ENCODE peak calls at places on chromosomes 13 and 19, in six cellular contexts. One of them, this sample, is unnamed.

GRCh38 chr13:29801737-29802305 is 48.6 kb downstream of the UBL3 start:
- DNase-seq in GM12878: no peak
- DNase-seq in GM12891: no peak
- DNase-seq in H1: no peak
- DNase-seq in K562: no peak
- DNase-seq in HepG2: no peak
- DNase-seq in this sample: no peak

GRCh38 chr19:53823380-53824120 is 564 bp downstream of the NLRP12 start:
- DNase-seq in HepG2: no peak
- DNase-seq in GM12878: no peak
- DNase-seq in H1: no peak
- DNase-seq in K562: peak
- DNase-seq in GM12891: no peak
- DNase-seq in this sample: no peak

GRCh38 chr13:91111476-91112190 is 235.9 kb upstream of the MIR17HG start:
- DNase-seq in K562: no peak
- DNase-seq in GM12891: no peak
- DNase-seq in HepG2: no peak
- DNase-seq in H1: no peak
- DNase-seq in GM12878: no peak
- DNase-seq in this sample: no peak

GRCh38 chr13:110421696-110422395 is 114.8 kb downstream of the COL4A2 start:
- DNase-seq in GM12891: no peak
- DNase-seq in K562: no peak
- DNase-seq in GM12878: no peak
- DNase-seq in H1: no peak
- DNase-seq in HepG2: no peak
- DNase-seq in this sample: no peak

GRCh38 chr19:28932446-28932845 is 280.5 kb downstream of the UQCRFS1 start:
- DNase-seq in H1: no peak
- DNase-seq in K562: no peak
- DNase-seq in HepG2: no peak
- DNase-seq in GM12891: no peak
- DNase-seq in GM12878: no peak
- DNase-seq in this sample: no peak

GRCh38 chr19:45817725-45818301 is 2.7 kb upstream of the RSPH6A start:
- DNase-seq in GM12878: no peak
- DNase-seq in H1: no peak
- DNase-seq in HepG2: no peak
- DNase-seq in K562: no peak
- DNase-seq in GM12891: no peak
- DNase-seq in this sample: no peak

GRCh38 chr13:49097374-49097773 is 121.7 kb downstream of the FNDC3A start:
- DNase-seq in GM12891: no peak
- DNase-seq in GM12878: no peak
- DNase-seq in K562: no peak
- DNase-seq in HepG2: peak
- DNase-seq in H1: no peak
- DNase-seq in this sample: no peak

GRCh38 chr13:27026396-27026795 is 145.2 kb downstream of the USP12 start:
- DNase-seq in H1: no peak
- DNase-seq in HepG2: no peak
- DNase-seq in GM12878: no peak
- DNase-seq in K562: no peak
- DNase-seq in GM12891: no peak
- DNase-seq in this sample: no peak

GRCh38 chr19:13118424-13119193 is 545 bp downstream of the NACC1 start:
- DNase-seq in K562: peak
- DNase-seq in GM12891: peak
- DNase-seq in H1: peak
- DNase-seq in HepG2: peak
- DNase-seq in GM12878: no peak
- DNase-seq in this sample: peak

GRCh38 chr13:105272660-105273631 is 1262.5 kb downstream of the EFNB2 start:
- DNase-seq in GM12878: no peak
- DNase-seq in HepG2: no peak
- DNase-seq in K562: no peak
- DNase-seq in GM12891: no peak
- DNase-seq in H1: no peak
- DNase-seq in this sample: no peak

GRCh38 chr13:82614086-82614485 is 1268.2 kb downstream of the SLITRK1 start:
- DNase-seq in GM12891: no peak
- DNase-seq in K562: no peak
- DNase-seq in GM12878: no peak
- DNase-seq in HepG2: no peak
- DNase-seq in H1: no peak
- DNase-seq in this sample: no peak

GRCh38 chr19:38204096-38204495 is 19.9 kb downstream of the DPF1 start:
- DNase-seq in H1: no peak
- DNase-seq in GM12891: no peak
- DNase-seq in HepG2: no peak
- DNase-seq in GM12878: no peak
- DNase-seq in K562: peak
- DNase-seq in this sample: no peak

GRCh38 chr19:10566658-10567410 is 1.0 kb upstream of the KRI1 start:
- DNase-seq in K562: no peak
- DNase-seq in GM12891: no peak
- DNase-seq in GM12878: peak
- DNase-seq in HepG2: no peak
- DNase-seq in H1: no peak
- DNase-seq in this sample: no peak

GRCh38 chr19:12913871-12914690 is 5.0 kb downstream of the SYCE2 start:
- DNase-seq in GM12891: peak
- DNase-seq in K562: no peak
- DNase-seq in GM12878: no peak
- DNase-seq in HepG2: peak
- DNase-seq in H1: no peak
- DNase-seq in this sample: no peak

GRCh38 chr13:42525035-42525504 is 48.9 kb upstream of the TNFSF11 start:
- DNase-seq in K562: no peak
- DNase-seq in HepG2: no peak
- DNase-seq in GM12891: no peak
- DNase-seq in H1: no peak
- DNase-seq in GM12878: no peak
- DNase-seq in this sample: no peak

GRCh38 chr19:18804139-18804601 is 13.1 kb upstream of the COMP start:
- DNase-seq in K562: no peak
- DNase-seq in GM12891: no peak
- DNase-seq in GM12878: no peak
- DNase-seq in H1: no peak
- DNase-seq in HepG2: no peak
- DNase-seq in this sample: no peak

GRCh38 chr13:96172066-96172465 is 82.2 kb downstream of the HS6ST3 start:
- DNase-seq in H1: no peak
- DNase-seq in K562: no peak
- DNase-seq in GM12891: no peak
- DNase-seq in HepG2: no peak
- DNase-seq in GM12878: no peak
- DNase-seq in this sample: no peak
- TF ChIP-seq POLR2A in H1: no peak
- TF ChIP-seq POLR2A in K562: no peak
- TF ChIP-seq POLR2A in GM12891: no peak
- TF ChIP-seq POLR2A in HepG2: no peak
- TF ChIP-seq POLR2A in GM12878: no peak
- TF ChIP-seq POLR2A in this sample: no peak

DNA sequence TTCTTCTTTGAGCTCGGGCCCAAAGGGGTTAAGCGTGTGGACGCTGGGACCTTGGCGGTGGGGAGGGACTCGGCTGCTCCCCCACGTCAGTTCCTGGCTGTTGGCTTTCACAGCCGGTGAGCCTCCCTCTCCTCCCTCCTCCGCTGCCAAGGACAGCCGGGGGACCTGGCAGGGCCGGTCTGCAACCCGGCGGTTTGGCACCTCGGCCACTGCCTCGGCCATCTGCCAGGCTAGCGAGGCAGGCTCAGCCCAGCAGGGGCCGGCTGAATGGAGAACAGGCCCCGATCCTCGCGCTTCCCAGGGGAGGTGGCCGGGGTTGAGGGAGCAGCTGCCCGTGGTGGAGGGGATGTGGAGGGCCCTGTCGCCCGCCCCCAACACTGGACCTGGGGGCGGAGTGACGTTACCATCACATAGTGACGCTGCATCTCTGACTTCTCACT is 5.0 kb downstream of the TLE5 start:
- DNase-seq in H1: no peak
- DNase-seq in K562: peak
- DNase-seq in GM12878: no peak
- DNase-seq in HepG2: no peak
- DNase-seq in GM12891: no peak
- DNase-seq in this sample: no peak
- TF ChIP-seq TAF1 in H1: no peak
- TF ChIP-seq TAF1 in K562: no peak
- TF ChIP-seq TAF1 in GM12878: no peak
- TF ChIP-seq TAF1 in HepG2: no peak
- TF ChIP-seq TAF1 in GM12891: no peak
- TF ChIP-seq TAF1 in this sample: no peak

GRCh38 chr19:17735410-17735809 is 15.9 kb upstream of the FCHO1 start:
- DNase-seq in GM12891: no peak
- DNase-seq in H1: no peak
- DNase-seq in HepG2: no peak
- DNase-seq in GM12878: no peak
- DNase-seq in K562: no peak
- DNase-seq in this sample: no peak
- TF ChIP-seq POLR2AphosphoS5 in GM12891: no peak
- TF ChIP-seq POLR2AphosphoS5 in H1: no peak
- TF ChIP-seq POLR2AphosphoS5 in HepG2: no peak
- TF ChIP-seq POLR2AphosphoS5 in GM12878: no peak
- TF ChIP-seq POLR2AphosphoS5 in K562: no peak
- TF ChIP-seq POLR2AphosphoS5 in this sample: no peak

GRCh38 chr19:1491114-1491848 is at the start of gene REEP6:
- DNase-seq in GM12891: no peak
- DNase-seq in K562: peak
- DNase-seq in HepG2: no peak
- DNase-seq in GM12878: no peak
- DNase-seq in H1: no peak
- DNase-seq in this sample: no peak
- TF ChIP-seq POLR2A in GM12891: no peak
- TF ChIP-seq POLR2A in K562: peak
- TF ChIP-seq POLR2A in HepG2: peak
- TF ChIP-seq POLR2A in GM12878: peak
- TF ChIP-seq POLR2A in H1: no peak
- TF ChIP-seq POLR2A in this sample: no peak

GRCh38 chr13:113916330-113916815 is 52.5 kb upstream of the GAS6 start:
- DNase-seq in GM12878: no peak
- DNase-seq in K562: no peak
- DNase-seq in HepG2: no peak
- DNase-seq in H1: no peak
- DNase-seq in GM12891: no peak
- DNase-seq in this sample: no peak
- TF ChIP-seq TAF1 in GM12878: no peak
- TF ChIP-seq TAF1 in K562: no peak
- TF ChIP-seq TAF1 in HepG2: no peak
- TF ChIP-seq TAF1 in H1: no peak
- TF ChIP-seq TAF1 in GM12891: no peak
- TF ChIP-seq TAF1 in this sample: no peak

GRCh38 chr19:55369651-55370304 is 485 bp downstream of the IL11 start:
- DNase-seq in HepG2: no peak
- DNase-seq in K562: peak
- DNase-seq in GM12891: no peak
- DNase-seq in GM12878: no peak
- DNase-seq in H1: no peak
- DNase-seq in this sample: peak

GRCh38 chr19:55368701-55369563 is 1.3 kb downstream of the IL11 start:
- DNase-seq in HepG2: no peak
- DNase-seq in GM12891: no peak
- DNase-seq in K562: peak
- DNase-seq in H1: no peak
- DNase-seq in GM12878: no peak
- DNase-seq in this sample: no peak

GRCh38 chr19:55372316-55373081 is 2.2 kb upstream of the IL11 start:
- DNase-seq in GM12891: no peak
- DNase-seq in K562: no peak
- DNase-seq in HepG2: peak
- DNase-seq in GM12878: no peak
- DNase-seq in H1: no peak
- DNase-seq in this sample: no peak

GRCh38 chr19:55368106-55368505 is 2.2 kb downstream of the IL11 start:
- DNase-seq in H1: no peak
- DNase-seq in HepG2: no peak
- DNase-seq in GM12891: no peak
- DNase-seq in K562: no peak
- DNase-seq in GM12878: no peak
- DNase-seq in this sample: no peak

GRCh38 chr19:55370305-55370988 is at the start of gene IL11:
- DNase-seq in GM12891: no peak
- DNase-seq in GM12878: no peak
- DNase-seq in K562: no peak
- DNase-seq in HepG2: no peak
- DNase-seq in H1: no peak
- DNase-seq in this sample: no peak
- TF ChIP-seq POLR2AphosphoS5 in GM12891: no peak
- TF ChIP-seq POLR2AphosphoS5 in GM12878: no peak
- TF ChIP-seq POLR2AphosphoS5 in K562: no peak
- TF ChIP-seq POLR2AphosphoS5 in HepG2: no peak
- TF ChIP-seq POLR2AphosphoS5 in H1: no peak
- TF ChIP-seq POLR2AphosphoS5 in this sample: no peak

This sample was measured in GM12892.